ENCODE peak calls at places on chromosomes 3 and 15, in six cellular contexts. P, O, W, N, L and E are unnamed samples. For H3K4me1, the result is how much of the 10 kb centered on the place peaks cover.

GRCh38 chr3:138944842-138945645 is 1.9 kb downstream of the FOXL2 start:
- DNase-seq in P (no peak), L (no peak), W (no peak), N (no peak), O (no peak), E (no peak)

GRCh38 chr3:37956353-37957184 is 34.0 kb upstream of the VILL start:
- DNase-seq in O (peak), P (no peak), W (no peak), N (no peak), L (no peak), E (no peak)

GRCh38 chr3:176767385-176767784 is 429.9 kb downstream of the TBL1XR1 start:
- DNase-seq in P (peak), L (peak), O (no peak), W (no peak), N (no peak), E (no peak)

GRCh38 chr3:183033746-183034145 is 53.4 kb upstream of the DCUN1D1 start:
- DNase-seq in O (no peak), L (no peak), N (no peak), W (no peak), P (no peak), E (no peak)

GRCh38 chr3:22156868-22157267 is 405.9 kb upstream of the ZNF385D start:
- DNase-seq in O (no peak), L (no peak), P (no peak), N (no peak), W (no peak), E (no peak)

GRCh38 chr15:64009241-64009640 is 37.0 kb downstream of the DAPK2 start:
- DNase-seq in L (peak), O (no peak), P (no peak), N (no peak), W (peak), E (no peak)

GRCh38 chr3:15174953-15175352 is 31.1 kb upstream of the CAPN7 start:
- DNase-seq in L (no peak), O (no peak), P (no peak), W (no peak), N (no peak), E (no peak)

GRCh38 chr3:190378240-190378891 is 9.6 kb upstream of the CLDN16 start:
- DNase-seq in P (no peak), N (no peak), O (no peak), W (no peak), L (peak), E (no peak)

GRCh38 chr15:78063966-78064365 is 13.5 kb downstream of the TBC1D2B start:
- DNase-seq in N (no peak), L (no peak), P (no peak), W (no peak), O (no peak), E (no peak)

GRCh38 chr3:133691410-133692107 is 29.8 kb upstream of the TOPBP1 start:
- DNase-seq in P (no peak), O (no peak), W (no peak), L (peak), N (no peak), E (no peak)

GRCh38 chr3:30644615-30645014 is 38.2 kb downstream of the TGFBR2 start:
- DNase-seq in O (peak), P (no peak), L (peak), W (peak), N (peak), E (peak)
- H3K27ac ChIP-seq in O (no peak), P (no peak), L (no peak), W (peak), N (peak), E (peak)

DNA sequence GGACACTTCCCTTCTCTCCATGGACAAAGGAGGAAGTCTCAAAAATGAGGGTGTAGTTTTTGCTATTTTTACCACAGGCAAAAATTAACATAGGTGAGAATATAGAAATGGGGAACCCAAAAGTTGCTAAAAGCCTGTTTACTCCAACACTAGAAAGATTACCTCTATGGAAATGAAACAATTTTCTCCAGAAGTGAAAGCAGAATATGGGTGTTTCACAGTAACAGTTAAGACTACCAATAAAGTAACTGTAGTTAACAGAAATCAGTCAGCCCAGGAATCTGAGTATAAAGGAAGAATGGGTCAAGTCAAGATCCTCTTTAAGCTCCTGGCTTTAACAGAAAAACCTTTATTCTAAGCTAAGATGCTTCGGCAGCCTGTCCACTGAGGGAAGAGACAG is 9.3 kb downstream of the TRA2B start:
- DNase-seq in O (no peak), W (no peak), P (no peak), N (no peak), L (no peak), E (no peak)
- H3K4me1 ChIP-seq in O (half or more), W (half or more), P (under half), N (half or more), L (half or more), E (half or more)

GRCh38 chr3:128794788-128795649 is 69.0 kb downstream of the RAB7A start:
- DNase-seq in W (no peak), O (peak), N (peak), P (no peak), L (peak), E (peak)

GRCh38 chr3:128788268-128788869 is 62.4 kb downstream of the RAB7A start:
- DNase-seq in O (no peak), W (no peak), L (no peak), P (no peak), N (no peak), E (peak)

GRCh38 chr3:128799650-128800049 is 73.7 kb downstream of the RAB7A start:
- DNase-seq in P (no peak), O (no peak), L (no peak), N (no peak), W (no peak), E (no peak)

GRCh38 chr3:128794067-128794768 is 68.2 kb downstream of the RAB7A start:
- DNase-seq in O (peak), N (no peak), W (no peak), L (peak), P (no peak), E (no peak)
- H3K27ac ChIP-seq in O (no peak), N (peak), W (peak), L (peak), P (no peak), E (peak)

GRCh38 chr15:90003736-90004135 is 2.6 kb downstream of the ZNF710 start:
- DNase-seq in N (no peak), O (no peak), L (no peak), W (no peak), P (no peak), E (no peak)
- H3K4me1 ChIP-seq in N (under half), O (under half), L (under half), W (half or more), P (under half), E (half or more)